ENCODE peak calls at places on chromosomes 11 and 22, in nine cellular contexts. Z is neuronal stem cell; S is CD4-positive, CD25-positive, alpha-beta regulatory T cell; E is GM12878; A is fibroblast of lung; X is pancreas; O is colonic mucosa; B is ovary; J is cardiac muscle cell. W is an unnamed sample.
A peak's percentile ranks its signal among the peaks of the same experiment; 100 is the strongest.

GRCh38 chr11:33089776-33090175 is 50.4 kb downstream of the TCP11L1 start:
- DNase-seq in Z (no peak), S (no peak), E (no peak), A (no peak), X (no peak), O (no peak), B (no peak), J (no peak), W (no peak)

GRCh38 chr22:47337161-47337621 is 574.7 kb downstream of the TBC1D22A start:
- DNase-seq in Z (no peak), S (no peak), E (no peak), A (peak; percentile 92), X (peak; percentile 39), O (no peak), B (peak; percentile 34), J (no peak), W (peak; percentile 62)

GRCh38 chr11:42536961-42537360 is 774.8 kb upstream of the API5 start:
- DNase-seq in Z (no peak), S (no peak), E (no peak), A (no peak), X (no peak), O (no peak), B (no peak), J (no peak), W (no peak)

GRCh38 chr11:58043379-58043778 is 12.6 kb downstream of the OR6Q1 start:
- DNase-seq in Z (no peak), S (no peak), E (no peak), A (no peak), X (no peak), O (no peak), B (no peak), J (no peak), W (no peak)

GRCh38 chr11:12523180-12523924 is 146.0 kb downstream of the PARVA start:
- DNase-seq in Z (no peak), S (no peak), E (no peak), A (no peak), X (no peak), O (no peak), B (no peak), J (peak; percentile 9), W (no peak)

GRCh38 chr11:29129850-29130249 is 887.0 kb downstream of the KCNA4 start:
- DNase-seq in Z (no peak), S (no peak), E (no peak), A (no peak), X (no peak), O (no peak), B (no peak), J (no peak), W (no peak)

GRCh38 chr11:66317322-66317765 is 500 bp upstream of the CD248 start:
- DNase-seq in Z (no peak), S (no peak), E (no peak), A (peak; percentile 81), X (no peak), O (no peak), B (peak; percentile 68), J (peak; percentile 36), W (peak; percentile 70)

GRCh38 chr22:37870273-37870672 is 21.1 kb downstream of the EIF3L start:
- DNase-seq in Z (no peak), S (no peak), E (no peak), A (no peak), X (no peak), O (no peak), B (no peak), J (no peak), W (no peak)

GRCh38 chr22:40051322-40051721 is 56.6 kb downstream of the FAM83F start:
- DNase-seq in Z (no peak), S (no peak), E (no peak), A (no peak), X (no peak), O (no peak), B (no peak), J (no peak), W (peak; percentile 53)

GRCh38 chr22:44550666-44551491 is 52.8 kb upstream of the RTL6 start:
- DNase-seq in Z (no peak), S (no peak), E (peak; percentile 9), A (peak; percentile 96), X (no peak), O (peak; percentile 63), B (peak; percentile 78), J (no peak), W (no peak)

GRCh38 chr11:134037093-134037908 is 31.6 kb upstream of the JAM3 start:
- DNase-seq in Z (no peak), S (peak; percentile 66), E (peak; percentile 7), A (peak; percentile 57), X (peak; percentile 67), O (peak; percentile 75), B (peak; percentile 87), J (peak; percentile 74), W (peak; percentile 43)

GRCh38 chr11:32137263-32137662 is 46.4 kb downstream of the RCN1 start:
- DNase-seq in Z (no peak), S (no peak), E (no peak), A (peak; percentile 95), X (no peak), O (no peak), B (no peak), J (no peak), W (peak; percentile 61)

GRCh38 chr11:45663486-45664375 is 1.7 kb downstream of the CHST1 start:
- DNase-seq in Z (no peak), S (no peak), E (no peak), A (no peak), X (no peak), O (no peak), B (no peak), J (no peak), W (no peak)

GRCh38 chr22:49242480-49242879 is 585.2 kb downstream of the BRD1 start:
- DNase-seq in Z (no peak), S (no peak), E (no peak), A (no peak), X (no peak), O (no peak), B (no peak), J (no peak), W (no peak)

GRCh38 chr11:71252434-71252781 is at the start of gene SHANK2:
- DNase-seq in Z (no peak), S (no peak), E (no peak), A (no peak), X (peak; percentile 57), O (peak; percentile 64), B (no peak), J (peak; percentile 30), W (no peak)
- H3K4me1 ChIP-seq in Z (peaks cover 16% of the 10 kb centered on the region), S (peaks cover 7% of the 10 kb centered on the region), E (no peaks in the 10 kb centered on the region), A (no peaks in the 10 kb centered on the region), X (peaks cover 20% of the 10 kb centered on the region), O (peaks cover 6% of the 10 kb centered on the region), B (no peaks in the 10 kb centered on the region), J (no peaks in the 10 kb centered on the region), W (no peaks in the 10 kb centered on the region)

GRCh38 chr11:48062649-48063048 is 82.3 kb downstream of the PTPRJ start:
- DNase-seq in Z (no peak), S (no peak), E (no peak), A (no peak), X (no peak), O (no peak), B (no peak), J (no peak), W (no peak)
- H3K27ac ChIP-seq in Z (no peak overlapping the region), S (peak overlapping the region; percentile 20), E (no peak overlapping the region), A (no peak overlapping the region), X (no peak overlapping the region), O (no peak overlapping the region), B (no peak overlapping the region), J (no peak overlapping the region), W (no peak overlapping the region)

DNA sequence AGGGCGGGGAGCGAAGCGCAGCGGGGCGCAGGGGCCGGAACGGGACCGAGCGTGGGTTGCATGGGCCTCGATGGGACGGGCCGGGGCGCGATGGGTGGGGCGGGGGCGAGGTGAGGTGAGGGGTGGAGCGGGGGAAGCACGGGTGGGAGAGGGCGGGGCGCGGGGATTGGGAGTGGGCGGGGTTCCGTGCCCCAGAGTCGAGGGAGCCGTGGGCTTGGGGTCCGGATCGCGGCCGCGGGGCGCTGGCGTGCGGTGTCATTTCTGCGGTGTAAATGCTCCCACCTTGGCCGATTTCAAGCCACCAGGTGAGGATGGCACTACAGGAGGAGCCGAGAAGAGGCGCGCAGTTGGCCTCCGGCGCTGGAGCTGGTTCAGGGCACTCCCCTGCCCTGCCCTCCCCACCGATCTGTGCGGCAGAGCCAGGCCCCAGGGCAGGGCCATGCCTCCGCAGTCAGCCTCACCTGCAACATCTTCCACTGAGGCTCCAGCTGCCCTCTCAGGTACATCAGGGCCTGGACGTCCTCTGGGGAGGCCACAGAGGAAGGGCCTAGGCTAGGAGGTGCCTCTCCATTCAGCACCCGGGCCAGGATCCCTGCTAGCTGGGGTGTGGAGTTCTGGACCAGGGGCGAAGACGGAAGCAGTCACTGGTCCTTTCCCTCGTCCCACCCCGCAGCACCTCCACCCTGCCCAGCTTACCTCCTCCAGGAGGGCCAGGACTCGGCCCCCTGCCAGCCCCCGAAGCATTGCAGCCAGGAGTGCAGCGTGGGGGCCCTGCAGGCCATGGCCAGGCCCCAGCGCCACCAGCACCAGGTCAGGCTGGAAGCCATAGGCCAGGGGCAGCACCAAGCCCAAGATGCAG is 620 bp upstream of the TUBGCP6 start:
- DNase-seq in Z (no peak), S (no peak), E (no peak), A (no peak), X (no peak), O (no peak), B (no peak), J (no peak), W (no peak)
- H3K4me1 ChIP-seq in Z (peaks cover 23% of the 10 kb centered on the region), S (peaks cover 78% of the 10 kb centered on the region), E (peaks cover 28% of the 10 kb centered on the region), A (peaks cover 20% of the 10 kb centered on the region), X (peaks cover 24% of the 10 kb centered on the region), O (peaks cover 43% of the 10 kb centered on the region), B (peaks cover 15% of the 10 kb centered on the region), J (peaks cover 27% of the 10 kb centered on the region), W (peaks cover 11% of the 10 kb centered on the region)

GRCh38 chr11:2434008-2434407 is 10.3 kb downstream of the TRPM5 start:
- DNase-seq in Z (no peak), S (no peak), E (no peak), A (no peak), X (no peak), O (no peak), B (peak; percentile 5), J (no peak), W (no peak)

GRCh38 chr11:2433106-2433925 is 11.0 kb downstream of the TRPM5 start:
- DNase-seq in Z (no peak), S (no peak), E (no peak), A (no peak), X (no peak), O (no peak), B (peak; percentile 7), J (no peak), W (no peak)

GRCh38 chr11:2432171-2432621 is 12.1 kb downstream of the TRPM5 start:
- DNase-seq in Z (no peak), S (no peak), E (no peak), A (no peak), X (no peak), O (no peak), B (no peak), J (no peak), W (no peak)

GRCh38 chr11:2431395-2431794 is 12.9 kb downstream of the TRPM5 start:
- DNase-seq in Z (no peak), S (no peak), E (no peak), A (no peak), X (no peak), O (no peak), B (no peak), J (no peak), W (no peak)

DNA sequence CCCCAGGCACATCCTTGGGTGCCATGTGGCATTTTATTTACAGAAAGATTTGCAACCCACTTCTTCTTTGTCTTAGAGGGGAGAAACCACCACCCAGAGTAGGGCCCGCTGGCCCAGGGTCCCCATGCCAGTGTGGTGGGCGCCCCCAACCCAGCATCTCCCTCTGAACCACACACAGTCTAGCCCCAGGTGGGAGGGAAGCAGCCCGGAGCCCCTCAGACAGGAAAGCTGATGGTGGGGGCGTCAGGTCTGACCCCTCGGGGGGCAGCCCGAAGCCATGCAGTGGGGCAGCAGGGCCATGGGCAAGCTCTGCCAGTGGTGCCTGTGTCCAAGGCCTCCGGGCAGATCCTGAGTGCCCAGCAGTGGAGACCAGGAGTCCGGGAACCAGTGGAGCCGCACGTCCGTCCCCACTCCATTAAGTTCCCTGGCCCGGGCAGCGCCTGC is 11.7 kb downstream of the TRPM5 start:
- DNase-seq in Z (no peak), S (no peak), E (no peak), A (no peak), X (no peak), O (no peak), B (peak; percentile 6), J (no peak), W (no peak)
- H3K27ac ChIP-seq in Z (no peak overlapping the region), S (no peak overlapping the region), E (no peak overlapping the region), A (no peak overlapping the region), X (no peak overlapping the region), O (no peak overlapping the region), B (no peak overlapping the region), J (no peak overlapping the region), W (no peak overlapping the region)

W was measured in SJCRH30.